ENCODE peak calls at places on chromosomes 7 and 10, in five cellular contexts. Z is mammary epithelial cell; D is CD4-positive, alpha-beta memory T cell; R is epithelial cell of proximal tubule; H is HepG2. M is an unnamed sample.

GRCh38 chr10:75159519-75159918 is 48.1 kb downstream of the SAMD8 start:
- DNase-seq in Z (no peak), D (no peak), H (no peak), R (no peak), M (no peak)

GRCh38 chr7:116524221-116524608 is 621 bp upstream of the CAV1 start:
- DNase-seq in D (no peak), R (no peak), H (no peak), Z (no peak), M (no peak)

GRCh38 chr10:44935201-44935960 is 24.2 kb upstream of the RASSF4 start:
- DNase-seq in D (no peak), H (peak), Z (peak), R (peak), M (no peak)

GRCh38 chr10:76119515-76119914 is 688.1 kb downstream of the LRMDA start:
- DNase-seq in D (no peak), Z (peak), H (no peak), R (no peak), M (no peak)

GRCh38 chr7:90266808-90267207 is 21.8 kb downstream of the CFAP69 start:
- DNase-seq in R (no peak), D (no peak), Z (no peak), H (no peak), M (no peak)

GRCh38 chr10:68550747-68551411 is 9.3 kb upstream of the TET1 start:
- DNase-seq in Z (peak), H (peak), D (peak), R (no peak), M (peak)

GRCh38 chr7:26865094-26865388 is 651 bp upstream of the SKAP2 start:
- DNase-seq in D (no peak), H (no peak), R (no peak), Z (no peak), M (no peak)

GRCh38 chr7:99272476-99273045 is at the start of gene MYH16:
- DNase-seq in Z (peak), R (no peak), H (no peak), D (no peak), M (no peak)

GRCh38 chr7:7943951-7944350 is 24.6 kb upstream of the GLCCI1 start:
- DNase-seq in D (no peak), Z (peak), R (no peak), H (no peak), M (no peak)

GRCh38 chr7:2446676-2447075 is 29.5 kb downstream of the GRIFIN start:
- DNase-seq in Z (no peak), D (no peak), H (no peak), R (no peak), M (no peak)

GRCh38 chr10:125061557-125062243 is 98.7 kb downstream of the CTBP2 start:
- DNase-seq in Z (no peak), R (no peak), H (no peak), D (no peak), M (no peak)

GRCh38 chr7:46257766-46258448 is 336.8 kb upstream of the IGFBP3 start:
- DNase-seq in R (no peak), Z (peak), D (no peak), H (no peak), M (no peak)

GRCh38 chr7:154568346-154568745 is 434.6 kb downstream of the PAXIP1 start:
- DNase-seq in R (no peak), Z (no peak), D (no peak), H (no peak), M (no peak)

GRCh38 chr10:99080275-99080816 is 155.3 kb downstream of the HPSE2 start:
- DNase-seq in D (no peak), Z (no peak), H (no peak), R (no peak), M (no peak)

GRCh38 chr10:133113146-133113830 is 25.6 kb downstream of the ADGRA1 start:
- DNase-seq in Z (no peak), D (no peak), H (no peak), R (no peak), M (no peak)

GRCh38 chr10:97510686-97511085 is 12.0 kb downstream of the UBTD1 start:
- DNase-seq in D (no peak), Z (no peak), R (no peak), H (no peak), M (no peak)

GRCh38 chr7:99079104-99079503 is 64.8 kb downstream of the SMURF1 start:
- DNase-seq in H (no peak), D (no peak), Z (no peak), R (no peak), M (no peak)

GRCh38 chr7:137953692-137954470 is 48.0 kb downstream of the CREB3L2 start:
- DNase-seq in H (no peak), Z (peak), D (no peak), R (peak), M (no peak)

GRCh38 chr10:3192856-3193635 is 20.5 kb upstream of the PITRM1 start:
- DNase-seq in D (no peak), H (peak), R (no peak), Z (peak), M (peak)

GRCh38 chr10:129715805-129716785 is 248.0 kb downstream of the EBF3 start:
- DNase-seq in Z (no peak), D (no peak), R (no peak), H (no peak), M (no peak)

GRCh38 chr10:34792881-34793280 is 22.2 kb downstream of the PARD3 start:
- DNase-seq in H (no peak), R (no peak), Z (no peak), D (no peak), M (no peak)

GRCh38 chr7:99554929-99555328 is 3.0 kb upstream of the FAM200A start:
- DNase-seq in R (no peak), Z (no peak), D (no peak), H (no peak), M (no peak)

GRCh38 chr10:4638116-4638515 is 187.9 kb upstream of the AKR1E2 start:
- DNase-seq in D (no peak), Z (no peak), R (no peak), H (no peak), M (no peak)

GRCh38 chr7:3218561-3219225 is 82.4 kb upstream of the SDK1 start:
- DNase-seq in R (no peak), Z (no peak), D (no peak), H (peak), M (no peak)

GRCh38 chr7:157431951-157432540 is 95.2 kb downstream of the DNAJB6 start:
- DNase-seq in D (no peak), H (no peak), Z (no peak), R (no peak), M (no peak)

DNA sequence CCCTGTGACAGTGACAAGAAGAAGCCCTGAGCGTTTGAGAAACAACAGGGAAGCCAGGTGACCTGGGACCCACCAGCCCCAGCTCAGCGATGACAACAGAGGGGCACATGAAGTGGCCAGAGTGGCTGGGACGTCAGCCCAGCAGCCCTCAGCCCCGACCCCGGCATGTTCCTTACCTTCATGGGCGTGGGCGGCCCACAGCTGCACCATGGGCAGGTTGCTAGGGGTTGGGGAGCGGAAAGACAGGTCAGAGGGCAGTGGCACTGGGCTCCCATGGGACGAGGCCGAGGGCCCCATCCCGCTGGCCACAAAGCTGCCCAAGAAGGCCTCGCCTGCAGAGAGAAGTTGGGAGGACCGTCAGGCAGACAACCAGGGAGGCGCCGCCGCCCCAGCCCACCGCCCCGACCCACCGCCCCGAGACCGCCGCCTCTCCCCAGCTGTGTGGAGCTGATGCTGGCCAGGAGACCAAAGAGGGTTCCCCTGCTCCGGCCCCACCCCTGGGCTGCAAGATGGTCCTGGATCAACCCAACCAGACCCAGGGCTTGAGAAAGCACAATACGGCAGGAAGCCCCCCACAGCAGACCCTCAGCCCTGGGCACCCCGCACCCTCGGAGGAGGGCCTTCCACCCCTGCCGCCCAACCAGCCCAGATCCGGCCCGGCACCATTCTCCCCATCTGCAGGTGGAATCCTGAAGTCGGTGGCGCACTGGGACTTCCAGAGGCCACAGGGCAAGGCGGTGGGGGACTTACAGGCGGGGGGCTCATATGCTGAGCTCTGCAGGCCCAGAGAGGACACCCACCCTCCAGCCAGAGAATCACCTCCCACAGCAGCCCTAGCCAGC is 29.1 kb downstream of the TNRC18 start:
- DNase-seq in D (no peak), R (no peak), Z (no peak), H (no peak), M (no peak)
- H3K4me3 ChIP-seq in D (no peak), R (no peak), Z (no peak), H (no peak), M (no peak)

DNA sequence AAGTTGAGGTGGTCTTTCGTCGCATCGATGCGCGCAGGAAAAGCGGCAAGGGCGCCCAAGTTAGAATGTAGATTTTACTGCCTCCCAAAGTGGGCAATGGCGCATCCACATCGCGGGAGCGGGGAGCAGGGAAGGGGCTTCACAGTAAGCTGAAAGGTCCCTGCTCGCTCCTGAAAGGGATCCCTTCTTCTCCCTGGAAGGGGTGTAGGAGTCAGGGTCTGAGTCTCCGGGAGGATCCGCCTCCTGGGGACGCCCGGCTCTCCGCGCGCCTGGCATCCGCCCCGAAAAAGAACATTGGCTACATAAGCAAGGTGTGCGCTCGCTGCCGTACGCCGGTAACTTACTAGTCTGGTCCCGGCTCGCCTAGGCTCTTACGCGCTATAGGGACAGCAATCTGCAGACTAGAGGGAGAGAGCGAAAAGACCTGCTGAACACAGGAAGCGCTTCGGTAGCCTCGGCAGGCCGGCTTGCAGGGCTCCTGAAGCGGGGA is 802 bp downstream of the UNC5B start:
- DNase-seq in D (no peak), H (no peak), Z (peak), R (no peak), M (peak)
- H3K4me3 ChIP-seq in D (no peak), H (peak), Z (peak), R (peak), M (peak)

GRCh38 chr7:112282476-112283188 is 76.1 kb downstream of the ZNF277 start:
- DNase-seq in H (no peak), R (no peak), D (no peak), Z (no peak), M (no peak)

GRCh38 chr7:112283382-112283910 is 77.0 kb downstream of the ZNF277 start:
- DNase-seq in H (no peak), Z (no peak), D (no peak), R (no peak), M (no peak)

GRCh38 chr7:112290065-112290464 is 83.6 kb downstream of the ZNF277 start:
- DNase-seq in Z (peak), H (no peak), R (peak), D (no peak), M (no peak)

GRCh38 chr7:112288301-112288700 is 81.8 kb downstream of the ZNF277 start:
- DNase-seq in R (no peak), Z (no peak), D (no peak), H (no peak), M (no peak)

DNA sequence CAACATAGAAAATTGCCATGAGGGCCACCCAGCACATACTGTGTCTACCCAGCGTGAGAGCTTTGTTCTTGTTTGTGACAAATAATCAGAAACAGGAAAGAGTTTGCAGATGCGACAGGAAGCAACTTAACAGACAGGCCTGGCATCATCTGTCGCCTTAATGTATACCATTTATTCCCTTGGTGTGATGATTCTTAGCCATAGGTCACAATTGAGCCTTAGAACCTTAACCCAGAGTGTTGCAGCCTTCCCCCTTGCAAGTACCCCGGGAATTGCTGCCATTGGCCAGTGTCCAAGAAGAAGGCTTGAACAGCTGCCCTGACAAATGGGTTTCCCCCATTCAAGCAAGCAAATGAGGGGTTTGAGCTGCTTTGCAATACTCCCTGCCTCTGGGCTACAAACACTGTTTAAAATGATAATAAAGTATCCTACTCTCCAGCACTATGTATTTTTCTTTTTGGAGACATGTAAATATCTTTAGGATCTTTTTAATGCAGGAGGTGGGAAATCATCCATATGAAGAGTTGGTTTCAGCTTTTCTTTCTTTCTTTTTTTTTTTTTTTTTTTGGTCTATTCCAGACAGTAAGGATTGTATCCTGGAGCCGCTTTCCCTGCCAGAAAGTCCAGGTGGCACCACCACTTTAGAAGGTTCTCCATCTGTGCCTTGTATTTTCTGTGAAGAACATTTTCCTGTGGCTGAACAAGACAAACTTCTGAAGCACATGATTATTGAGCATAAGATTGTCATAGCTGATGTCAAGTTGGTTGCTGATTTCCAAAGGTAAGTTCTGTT is 80.0 kb downstream of the ZNF277 start:
- DNase-seq in D (no peak), Z (no peak), R (no peak), H (no peak), M (peak)
- H3K4me3 ChIP-seq in D (no peak), Z (no peak), R (no peak), H (no peak), M (no peak)

DNA sequence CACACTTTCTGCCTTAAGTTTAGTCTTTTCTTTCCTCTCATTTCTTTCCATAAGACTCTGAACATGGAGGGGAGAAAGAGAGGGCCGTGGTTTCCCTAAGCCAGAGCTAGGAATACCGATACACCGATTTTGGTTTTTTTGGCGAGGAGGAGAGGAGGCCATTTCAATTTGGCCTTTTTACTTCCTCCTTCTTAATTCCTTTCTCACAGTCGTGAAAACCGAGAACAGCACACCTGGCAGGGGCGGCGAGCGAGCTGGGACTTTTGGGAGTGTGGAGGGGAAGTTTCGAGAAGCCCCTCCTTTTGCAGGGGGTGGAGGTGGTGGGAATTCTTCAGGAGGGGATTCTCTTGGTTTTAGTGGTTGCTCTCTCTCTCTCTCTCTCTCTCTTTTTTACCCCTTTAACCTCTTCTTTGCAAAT is 6.2 kb downstream of the GATA3 start:
- DNase-seq in R (no peak), D (peak), H (no peak), Z (peak), M (no peak)
- H3K4me3 ChIP-seq in R (no peak), D (peak), H (no peak), Z (peak), M (peak)

DNA sequence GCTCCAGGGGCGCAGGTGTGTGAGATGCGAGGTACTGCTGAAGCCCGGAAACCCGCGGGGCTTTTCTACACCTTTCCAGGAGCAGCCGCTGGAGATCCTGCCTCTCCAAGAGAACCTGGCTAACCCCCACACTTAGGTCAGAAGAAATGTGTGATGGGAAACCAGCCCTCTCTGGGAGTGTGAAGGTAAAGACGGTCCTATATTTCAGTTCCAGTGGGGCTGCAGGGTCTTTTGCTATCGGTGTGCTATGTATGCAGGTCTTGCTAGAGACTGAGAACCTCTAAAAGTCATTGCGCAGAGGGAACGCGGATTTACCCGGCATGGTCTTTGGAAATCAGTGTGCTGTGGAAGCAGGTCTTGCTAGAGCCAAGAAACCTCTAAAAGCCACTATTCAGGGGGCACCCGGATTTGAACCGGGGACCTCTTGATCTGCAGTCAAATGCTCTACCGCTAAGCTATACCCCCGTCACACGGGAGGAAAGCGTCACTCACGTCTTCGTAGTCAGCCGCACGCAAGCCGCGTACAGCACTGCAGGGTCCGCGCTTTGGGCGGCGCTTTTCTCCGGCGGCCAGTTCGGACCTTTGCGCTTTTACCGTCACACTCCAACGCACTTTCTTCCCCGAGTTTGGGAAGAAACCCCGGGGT is 46.0 kb downstream of the ZNF777 start:
- DNase-seq in D (no peak), R (peak), Z (peak), H (no peak), M (no peak)
- H3K4me3 ChIP-seq in D (no peak), R (peak), Z (no peak), H (no peak), M (no peak)

GRCh38 chr7:55468495-55468894 is 103.4 kb downstream of the LANCL2 start:
- DNase-seq in R (no peak), Z (no peak), D (no peak), H (no peak), M (no peak)
- H3K4me3 ChIP-seq in R (no peak), Z (no peak), D (no peak), H (no peak), M (no peak)

GRCh38 chr7:71473366-71473967 is 341.5 kb downstream of the GALNT17 start:
- DNase-seq in H (no peak), R (no peak), Z (no peak), D (no peak), M (no peak)
- H3K4me3 ChIP-seq in H (no peak), R (no peak), Z (no peak), D (no peak), M (no peak)

GRCh38 chr10:89090760-89091455 is 100.3 kb downstream of the FAS start:
- DNase-seq in R (no peak), D (no peak), H (no peak), Z (no peak), M (no peak)

GRCh38 chr10:89088901-89089300 is 98.3 kb downstream of the FAS start:
- DNase-seq in R (no peak), Z (no peak), H (no peak), D (no peak), M (no peak)

GRCh38 chr10:89091501-89091900 is 100.9 kb downstream of the FAS start:
- DNase-seq in R (no peak), D (no peak), H (no peak), Z (no peak), M (no peak)

GRCh38 chr10:89085153-89085552 is 94.6 kb downstream of the FAS start:
- DNase-seq in H (no peak), R (no peak), D (no peak), Z (no peak), M (no peak)

GRCh38 chr10:89086801-89087513 is 96.4 kb downstream of the FAS start:
- DNase-seq in H (no peak), D (no peak), Z (no peak), R (no peak), M (no peak)
- H3K4me3 ChIP-seq in H (no peak), D (no peak), Z (no peak), R (no peak), M (no peak)